ENCODE peak calls at places on chromosomes 7 and 10, in nine cellular contexts. K is A673; X is CD4-positive, alpha-beta T cell; H is thyroid gland; U is IMR-90; N is lower lobe of right lung; G is keratinocyte; R is dorsolateral prefrontal cortex; W is fibroblast of lung. D is an unnamed sample. For H3K27me3, the result is how much of the 10 kb centered on the place peaks cover.

GRCh38 chr10:55550241-55550640 is 749.2 kb upstream of the PCDH15 start:
- DNase-seq in K (no peak), X (no peak), H (no peak), U (no peak), N (no peak), G (no peak), R (no peak), W (peak), D (no peak)

GRCh38 chr7:130491841-130492518 is at the start of gene MEST:
- DNase-seq in K (peak), X (no peak), H (peak), U (peak), N (peak), G (no peak), R (peak), W (peak), D (no peak)

GRCh38 chr10:114353383-114353782 is 50.9 kb downstream of the AFAP1L2 start:
- DNase-seq in K (no peak), X (no peak), H (peak), U (no peak), N (no peak), G (no peak), R (no peak), W (no peak), D (no peak)

GRCh38 chr10:100008142-100008522 is 1.6 kb downstream of the DNMBP start:
- DNase-seq in K (no peak), X (no peak), H (no peak), U (peak), N (no peak), G (no peak), R (no peak), W (peak), D (no peak)

GRCh38 chr7:95586951-95587301 is 9.4 kb downstream of the PDK4 start:
- DNase-seq in K (no peak), X (no peak), H (no peak), U (no peak), N (no peak), G (no peak), R (no peak), W (no peak), D (no peak)

GRCh38 chr7:124915242-124915641 is 14.4 kb downstream of the POT1 start:
- DNase-seq in K (no peak), X (no peak), H (no peak), U (no peak), N (no peak), G (no peak), R (no peak), W (no peak), D (no peak)

GRCh38 chr7:83832009-83832408 is 183.1 kb upstream of the SEMA3E start:
- DNase-seq in K (no peak), X (no peak), H (no peak), U (no peak), N (no peak), G (no peak), R (no peak), W (no peak), D (no peak)

GRCh38 chr7:99204078-99204477 is 3.8 kb downstream of the KPNA7 start:
- DNase-seq in K (no peak), X (no peak), H (no peak), U (no peak), N (no peak), G (no peak), R (no peak), W (no peak), D (no peak)

GRCh38 chr7:10156972-10157371 is 816.7 kb upstream of the PHF14 start:
- DNase-seq in K (no peak), X (no peak), H (no peak), U (no peak), N (no peak), G (no peak), R (no peak), W (no peak), D (no peak)

GRCh38 chr10:77157248-77158019 is 480.2 kb downstream of the KCNMA1 start:
- DNase-seq in K (no peak), X (no peak), H (no peak), U (no peak), N (no peak), G (no peak), R (no peak), W (peak), D (no peak)

GRCh38 chr10:17943033-17943745 is 8.5 kb upstream of the SLC39A12 start:
- DNase-seq in K (no peak), X (no peak), H (no peak), U (no peak), N (no peak), G (no peak), R (no peak), W (no peak), D (no peak)

GRCh38 chr10:112898540-112899395 is 51.3 kb upstream of the TCF7L2 start:
- DNase-seq in K (no peak), X (no peak), H (peak), U (peak), N (no peak), G (no peak), R (no peak), W (peak), D (no peak)

GRCh38 chr10:84306751-84307384 is 21.5 kb upstream of the CCSER2 start:
- DNase-seq in K (no peak), X (no peak), H (no peak), U (no peak), N (no peak), G (no peak), R (no peak), W (no peak), D (no peak)

GRCh38 chr7:92634924-92635519 is 44.8 kb upstream of the FAM133B start:
- DNase-seq in K (peak), X (no peak), H (no peak), U (peak), N (no peak), G (no peak), R (no peak), W (peak), D (peak)

GRCh38 chr7:71132521-71133231 is 732 bp downstream of the GALNT17 start:
- DNase-seq in K (no peak), X (no peak), H (peak), U (no peak), N (no peak), G (no peak), R (no peak), W (no peak), D (peak)

GRCh38 chr10:95597788-95598187 is 36.6 kb upstream of the SORBS1 start:
- DNase-seq in K (no peak), X (no peak), H (no peak), U (no peak), N (no peak), G (no peak), R (no peak), W (no peak), D (no peak)

GRCh38 chr10:93406367-93407145 is 75.6 kb downstream of the MYOF start:
- DNase-seq in K (peak), X (no peak), H (no peak), U (peak), N (no peak), G (no peak), R (no peak), W (no peak), D (no peak)

GRCh38 chr7:48144291-48144768 is 26.9 kb upstream of the ABCA13 start:
- DNase-seq in K (no peak), X (no peak), H (no peak), U (no peak), N (no peak), G (no peak), R (no peak), W (no peak), D (no peak)

GRCh38 chr7:157585113-157585861 is 248.5 kb downstream of the DNAJB6 start:
- DNase-seq in K (no peak), X (no peak), H (no peak), U (no peak), N (no peak), G (no peak), R (no peak), W (no peak), D (no peak)

GRCh38 chr7:29035044-29035740 is 77.1 kb upstream of the TRIL start:
- DNase-seq in K (no peak), X (no peak), H (peak), U (peak), N (no peak), G (no peak), R (no peak), W (peak), D (no peak)

GRCh38 chr7:5597772-5598171 is 174.1 kb upstream of the TNRC18 start:
- DNase-seq in K (no peak), X (no peak), H (no peak), U (no peak), N (no peak), G (no peak), R (no peak), W (no peak), D (no peak)

GRCh38 chr10:114855776-114856543 is 34.4 kb downstream of the FHIP2A start:
- DNase-seq in K (no peak), X (no peak), H (no peak), U (peak), N (no peak), G (no peak), R (no peak), W (peak), D (no peak)

GRCh38 chr10:14123066-14123465 is 207.7 kb downstream of the FRMD4A start:
- DNase-seq in K (no peak), X (no peak), H (no peak), U (no peak), N (no peak), G (no peak), R (no peak), W (peak), D (no peak)

DNA sequence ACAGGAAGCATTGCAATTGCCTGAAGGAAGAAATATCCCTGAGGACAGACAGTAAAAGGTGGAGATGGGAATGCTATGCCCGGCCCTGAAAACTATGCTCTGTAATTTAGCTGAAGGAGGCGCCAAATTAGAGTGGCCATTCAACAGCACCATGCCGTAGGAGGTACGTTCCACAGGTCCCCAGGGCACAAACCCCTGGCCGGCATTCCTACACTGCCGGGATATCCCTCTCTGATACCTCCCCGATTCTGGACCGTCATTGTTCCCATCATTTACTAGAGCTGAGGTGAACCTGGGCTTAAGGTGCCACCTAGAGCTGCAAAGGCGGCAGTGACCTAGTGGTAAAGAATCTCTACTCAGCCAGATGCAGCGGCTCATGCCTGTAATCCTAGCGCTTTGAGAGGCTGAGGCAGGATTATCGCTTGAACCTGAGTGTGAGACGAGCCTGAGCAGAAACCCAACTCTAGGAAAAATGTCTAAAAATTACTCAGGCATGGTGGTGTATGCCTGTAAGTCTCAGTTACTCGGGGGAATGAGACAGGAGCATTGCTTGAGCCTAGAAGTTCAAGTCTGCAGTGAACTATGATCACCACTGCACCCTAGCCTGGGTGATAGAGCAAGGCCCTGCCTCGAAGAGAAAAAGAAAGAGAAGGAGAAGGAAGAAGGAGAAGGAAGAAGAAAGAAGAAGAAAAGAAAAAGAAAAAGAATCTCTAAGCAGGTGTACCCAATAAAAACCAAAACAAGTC is 53.0 kb upstream of the TNKS2 start:
- DNase-seq in K (peak), X (no peak), H (peak), U (no peak), N (no peak), G (no peak), R (no peak), W (peak), D (no peak)
- TF ChIP-seq CTCF in K (peak), X (no peak), H (no peak), U (peak), N (no peak), G (peak), R (no peak), W (no peak), D (no peak)

DNA sequence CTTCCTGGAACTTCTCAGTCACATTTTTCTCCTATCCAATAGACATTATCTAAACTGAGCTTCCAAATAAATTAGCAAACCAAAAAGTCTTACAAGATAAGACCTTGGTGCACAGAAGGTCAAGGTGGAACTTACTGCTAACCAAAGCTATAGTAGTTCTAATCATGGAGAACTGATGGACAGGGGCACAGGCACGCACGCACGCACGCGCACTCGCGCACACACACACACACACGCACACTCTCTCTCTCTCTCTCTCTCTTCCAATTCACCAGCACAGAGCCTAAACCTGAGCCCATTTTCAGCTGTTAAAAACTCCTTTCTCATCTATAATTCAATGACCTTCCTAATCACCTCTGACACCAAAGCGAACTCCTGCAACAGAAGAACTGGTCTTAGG is 7.5 kb downstream of the FGFR2 start:
- DNase-seq in K (no peak), X (no peak), H (no peak), U (no peak), N (no peak), G (no peak), R (no peak), W (no peak), D (no peak)
- H3K27me3 ChIP-seq in K (under half), X (under half), H (under half), U (under half), N (under half), G (under half), R (under half), W (under half), D (under half)

DNA sequence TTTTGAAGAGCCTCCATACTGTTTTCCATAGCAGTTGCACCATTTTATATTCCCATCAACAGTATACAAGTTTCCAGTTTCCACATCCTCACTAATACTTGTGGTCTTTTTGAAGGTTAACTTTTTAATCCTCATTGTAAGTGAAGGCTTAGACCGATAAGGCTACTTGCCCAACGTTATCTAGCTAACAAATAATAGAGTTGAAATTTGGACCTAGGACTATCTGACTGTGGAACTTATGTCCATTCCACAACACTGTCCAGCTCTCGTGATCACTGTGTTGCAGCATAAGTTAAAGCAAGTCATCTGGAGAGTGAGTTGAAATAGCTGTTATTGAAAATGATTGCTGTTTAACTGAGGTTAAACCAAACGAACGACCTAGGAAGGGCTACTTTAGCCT is 84.0 kb downstream of the ZNF92 start:
- DNase-seq in K (no peak), X (no peak), H (no peak), U (no peak), N (no peak), G (no peak), R (no peak), W (no peak), D (no peak)
- TF ChIP-seq CTCF in K (no peak), X (no peak), H (no peak), U (no peak), N (no peak), G (no peak), R (no peak), W (no peak), D (no peak)

DNA sequence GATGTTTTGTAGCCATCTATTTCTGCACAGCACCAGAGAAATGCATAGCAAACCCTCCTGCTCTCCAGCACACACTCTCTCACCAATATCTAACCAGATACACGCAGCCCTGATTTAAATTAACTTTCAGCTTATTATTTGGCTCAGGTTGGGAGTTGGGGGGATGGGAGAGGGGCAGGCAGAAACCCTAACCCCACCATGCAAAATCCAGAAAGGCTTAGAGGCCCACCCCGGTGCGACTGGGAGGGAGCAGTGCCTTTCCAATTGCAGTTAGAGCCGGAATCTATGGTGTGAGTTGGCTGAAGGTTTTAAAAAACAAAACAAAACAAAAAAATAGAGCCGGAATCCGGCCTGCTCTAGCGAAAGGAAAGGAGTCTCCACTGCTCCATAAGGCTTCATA is 3.0 kb downstream of the IGF2BP3 start:
- DNase-seq in K (no peak), X (no peak), H (no peak), U (no peak), N (no peak), G (no peak), R (no peak), W (no peak), D (peak)
- H3K27me3 ChIP-seq in K (under half), X (half or more), H (half or more), U (under half), N (half or more), G (under half), R (half or more), W (under half), D (under half)

DNA sequence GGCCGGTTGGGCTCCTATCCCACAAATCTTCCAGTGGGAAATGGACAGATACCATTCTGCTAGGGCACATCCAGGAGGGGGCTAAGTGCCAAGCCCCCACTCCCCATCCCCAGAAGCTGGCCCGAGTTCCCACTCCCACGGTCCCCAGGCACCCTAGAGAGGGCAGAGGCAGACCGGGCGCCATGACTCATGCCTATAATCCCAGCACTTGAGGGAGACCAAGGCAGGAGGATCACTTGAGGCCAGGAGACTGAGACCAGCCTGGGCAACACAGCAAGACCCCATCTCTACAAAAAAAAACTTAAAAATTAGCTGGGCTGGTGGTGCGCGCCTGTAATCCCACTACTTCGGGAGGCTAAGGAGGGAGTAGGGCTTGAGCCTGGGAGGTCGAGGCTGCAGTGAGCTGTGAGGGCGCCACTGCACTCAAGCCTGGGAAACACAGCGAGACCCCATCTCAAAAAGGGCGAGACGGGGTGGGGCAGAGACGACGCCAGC is 870 bp downstream of the GNA12 start:
- DNase-seq in K (no peak), X (no peak), H (no peak), U (no peak), N (no peak), G (no peak), R (no peak), W (no peak), D (no peak)
- TF ChIP-seq CTCF in K (no peak), X (no peak), H (no peak), U (no peak), N (no peak), G (no peak), R (no peak), W (no peak), D (no peak)

GRCh38 chr10:1738950-1739349 is 1.6 kb upstream of the ADARB2 start:
- DNase-seq in K (no peak), X (no peak), H (no peak), U (no peak), N (no peak), G (no peak), R (no peak), W (no peak), D (peak)
- H3K27me3 ChIP-seq in K (half or more), X (half or more), H (under half), U (under half), N (half or more), G (under half), R (half or more), W (under half), D (under half)

DNA sequence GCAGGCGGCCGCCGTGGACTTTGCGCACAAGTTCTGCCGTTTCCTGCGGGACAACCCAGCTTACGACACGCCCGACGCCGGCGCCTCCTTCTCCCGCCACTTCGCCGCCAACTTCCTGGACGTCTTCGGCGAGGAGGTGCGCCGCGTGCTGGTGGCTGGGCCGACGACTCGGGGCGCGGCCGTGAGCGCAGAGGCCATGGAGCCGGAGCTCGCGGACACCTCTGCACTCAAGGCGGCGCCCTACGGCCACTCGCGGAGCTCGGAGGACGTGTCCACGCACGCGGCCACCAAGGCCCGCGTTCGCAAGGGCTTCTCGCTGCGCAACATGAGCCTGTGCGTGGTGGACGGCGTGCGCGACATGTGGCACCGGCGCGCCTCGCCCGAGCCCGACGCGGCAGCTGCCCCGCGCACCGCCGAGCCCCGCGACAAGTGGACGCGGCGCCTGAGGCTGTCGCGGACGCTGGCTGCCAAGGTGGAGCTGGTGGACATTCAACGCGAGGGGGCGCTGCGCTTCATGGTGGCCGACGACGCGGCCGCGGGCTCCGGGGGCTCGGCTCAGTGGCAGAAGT is 14.1 kb downstream of the SH2B2 start:
- DNase-seq in K (no peak), X (no peak), H (peak), U (no peak), N (no peak), G (no peak), R (no peak), W (no peak), D (no peak)
- TF ChIP-seq CTCF in K (no peak), X (no peak), H (peak), U (no peak), N (no peak), G (peak), R (no peak), W (no peak), D (no peak)

GRCh38 chr10:88707429-88708110 is 1.5 kb downstream of the LIPK start:
- DNase-seq in K (peak), X (no peak), H (no peak), U (peak), N (no peak), G (no peak), R (no peak), W (peak), D (no peak)

GRCh38 chr10:88702848-88703597 is 3.0 kb upstream of the LIPK start:
- DNase-seq in K (no peak), X (no peak), H (no peak), U (peak), N (no peak), G (peak), R (no peak), W (no peak), D (no peak)

GRCh38 chr10:88705951-88706350 is at the start of gene LIPK:
- DNase-seq in K (no peak), X (no peak), H (no peak), U (no peak), N (no peak), G (no peak), R (no peak), W (no peak), D (no peak)
- H3K27me3 ChIP-seq in K (under half), X (under half), H (under half), U (under half), N (under half), G (under half), R (under half), W (under half), D (under half)

D was measured in GM06990.